ENCODE peak calls at places on chromosomes 1 and 21, in seven cellular contexts. T is IMR-90; Y is CD4-positive, alpha-beta memory T cell; U is cardiac muscle cell; R is esophagus muscularis mucosa; L is tibial nerve; E is stomach. J is an unnamed sample.

GRCh38 chr1:51615780-51616291 is 1.1 kb upstream of the OSBPL9 start:
- DNase-seq in U (no peak), L (no peak), Y (no peak), T (no peak), R (no peak), E (no peak), J (no peak)

GRCh38 chr1:54053745-54054437 is 483 bp downstream of the TCEANC2 start:
- DNase-seq in T (peak), R (no peak), Y (peak), E (no peak), U (peak), L (no peak), J (no peak)

GRCh38 chr1:12204140-12204539 is 25.7 kb upstream of the VPS13D start:
- DNase-seq in L (no peak), R (no peak), U (no peak), E (no peak), Y (peak), T (no peak), J (no peak)

GRCh38 chr21:33815153-33815707 is 100.4 kb downstream of the ATP5PO start:
- DNase-seq in L (no peak), E (no peak), T (no peak), R (no peak), Y (no peak), U (no peak), J (no peak)

GRCh38 chr1:32981003-32981909 is 16.6 kb upstream of the RNF19B start:
- DNase-seq in E (peak), U (peak), Y (peak), T (peak), R (no peak), L (no peak), J (no peak)

GRCh38 chr1:73401666-73402065 is 796.3 kb downstream of the LRRIQ3 start:
- DNase-seq in L (no peak), R (no peak), E (no peak), Y (no peak), U (no peak), T (peak), J (peak)

GRCh38 chr1:100860397-100860991 is 34.1 kb downstream of the EXTL2 start:
- DNase-seq in E (no peak), T (peak), R (no peak), L (no peak), U (peak), Y (no peak), J (no peak)

GRCh38 chr1:98323396-98323795 is 338.1 kb upstream of the SNX7 start:
- DNase-seq in U (peak), T (peak), E (no peak), Y (no peak), R (no peak), L (no peak), J (no peak)

GRCh38 chr1:9700340-9700739 is 48.8 kb downstream of the PIK3CD start:
- DNase-seq in Y (no peak), U (peak), T (peak), R (no peak), L (no peak), E (no peak), J (no peak)

GRCh38 chr1:193221641-193222040 is 35.2 kb upstream of the B3GALT2 start:
- DNase-seq in R (no peak), U (peak), Y (no peak), T (no peak), E (no peak), L (no peak), J (no peak)

GRCh38 chr1:2247760-2248126 is 19.6 kb downstream of the SKI start:
- DNase-seq in L (no peak), E (no peak), T (no peak), R (no peak), Y (no peak), U (no peak), J (no peak)
- H3K4me3 ChIP-seq in L (no peak), E (no peak), T (no peak), R (peak), Y (no peak), U (no peak), J (no peak)

DNA sequence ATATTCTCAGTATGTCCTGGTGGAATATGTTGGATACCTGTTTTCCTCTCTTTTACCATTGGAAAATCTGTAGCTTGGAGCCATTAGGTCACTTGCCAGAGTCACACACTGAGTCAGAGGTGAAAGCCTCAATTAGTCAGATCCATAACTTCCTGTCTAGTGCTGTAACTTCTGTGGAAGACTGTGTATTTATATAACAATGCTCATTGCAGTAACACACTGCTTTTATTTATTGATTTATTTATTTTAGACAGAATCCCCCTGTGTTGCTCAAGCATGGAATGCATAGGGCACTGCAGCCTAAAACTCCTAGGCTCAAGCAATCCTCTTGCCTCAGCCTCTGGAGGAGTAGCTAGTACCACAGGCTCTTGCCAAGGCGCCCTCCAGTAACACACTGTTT is 1.3 kb upstream of the DOCK7 start:
- DNase-seq in T (peak), R (no peak), Y (no peak), L (no peak), E (no peak), U (peak), J (no peak)
- H3K27ac ChIP-seq in T (peak), R (peak), Y (no peak), L (peak), E (peak), U (peak), J (no peak)

GRCh38 chr1:111738133-111738435 is 1.1 kb downstream of the INKA2 start:
- DNase-seq in Y (no peak), L (no peak), R (no peak), U (no peak), T (no peak), E (no peak), J (no peak)

GRCh38 chr1:111735858-111736544 is 3.2 kb downstream of the INKA2 start:
- DNase-seq in U (no peak), T (peak), R (no peak), E (no peak), Y (no peak), L (no peak), J (no peak)

GRCh38 chr1:111737216-111738132 is 1.7 kb downstream of the INKA2 start:
- DNase-seq in L (no peak), T (no peak), E (no peak), U (no peak), R (no peak), Y (no peak), J (no peak)

GRCh38 chr1:111735321-111735720 is 3.9 kb downstream of the INKA2 start:
- DNase-seq in R (no peak), U (peak), L (no peak), E (no peak), Y (no peak), T (peak), J (no peak)

GRCh38 chr1:111736548-111737215 is 2.5 kb downstream of the INKA2 start:
- DNase-seq in E (no peak), Y (no peak), T (peak), U (peak), R (no peak), L (no peak), J (no peak)
- H3K4me3 ChIP-seq in E (no peak), Y (no peak), T (no peak), U (no peak), R (no peak), L (no peak), J (no peak)

GRCh38 chr1:11109361-11109760 is 9.7 kb upstream of the EXOSC10 start:
- DNase-seq in L (no peak), R (no peak), T (no peak), U (no peak), Y (no peak), E (no peak), J (no peak)

GRCh38 chr1:11105586-11105985 is 5.9 kb upstream of the EXOSC10 start:
- DNase-seq in U (no peak), R (no peak), L (no peak), T (no peak), E (no peak), Y (no peak), J (no peak)

GRCh38 chr1:11107541-11107940 is 7.9 kb upstream of the EXOSC10 start:
- DNase-seq in R (no peak), L (no peak), T (no peak), Y (no peak), U (no peak), E (no peak), J (no peak)
- H3K27ac ChIP-seq in R (no peak), L (no peak), T (no peak), Y (no peak), U (no peak), E (no peak), J (no peak)

GRCh38 chr1:75134939-75135828 is 996 bp downstream of the LHX8 start:
- DNase-seq in U (peak), E (no peak), R (no peak), Y (no peak), T (peak), L (no peak), J (no peak)
- H3K4me3 ChIP-seq in U (peak), E (peak), R (peak), Y (no peak), T (peak), L (peak), J (peak)

GRCh38 chr1:23480187-23481025 is 3.6 kb downstream of the ASAP3 start:
- DNase-seq in E (no peak), L (no peak), R (no peak), Y (no peak), T (no peak), U (no peak), J (no peak)
- H3K27ac ChIP-seq in E (peak), L (no peak), R (peak), Y (no peak), T (no peak), U (peak), J (no peak)

DNA sequence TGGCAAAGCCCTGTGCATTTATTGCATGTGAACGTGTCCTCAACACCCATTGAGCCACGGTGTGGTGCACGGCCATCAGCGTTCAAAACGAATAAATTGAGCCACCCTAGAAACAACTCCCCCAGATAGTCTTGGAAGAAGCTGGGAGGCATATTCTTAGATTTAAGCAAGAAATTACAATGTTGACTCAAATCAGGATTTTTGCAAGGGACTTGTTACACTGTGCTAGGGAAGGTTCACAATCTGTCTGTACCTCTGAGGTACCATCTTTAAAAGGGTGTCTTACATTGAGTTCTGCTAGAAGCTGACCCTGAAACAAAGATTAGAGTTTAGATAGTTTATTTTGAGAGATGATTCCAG is 16.2 kb downstream of the CD247 start:
- DNase-seq in T (no peak), U (no peak), R (no peak), Y (no peak), E (no peak), L (no peak), J (no peak)
- H3K4me3 ChIP-seq in T (no peak), U (no peak), R (no peak), Y (no peak), E (no peak), L (no peak), J (no peak)

DNA sequence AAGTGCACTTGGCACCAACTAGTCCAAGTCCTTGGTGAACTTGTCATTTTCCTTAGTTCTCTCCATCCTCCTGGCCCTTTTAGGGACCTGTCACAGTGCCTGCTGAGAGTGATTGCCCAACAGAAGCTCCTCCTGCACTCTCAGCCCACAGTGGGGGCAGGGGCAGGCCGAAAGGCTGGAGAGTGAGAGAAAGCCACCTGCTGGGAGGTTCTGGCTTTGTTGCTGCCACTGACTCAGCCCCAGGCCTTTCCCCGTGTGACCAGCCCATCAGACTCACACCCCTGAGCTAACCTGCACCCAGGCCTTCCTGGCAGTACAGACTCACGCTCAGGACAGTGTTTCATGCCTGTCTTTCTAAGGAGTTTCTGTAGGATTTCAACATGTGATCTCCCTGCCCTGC is 17.1 kb upstream of the PROK1 start:
- DNase-seq in E (peak), L (peak), R (no peak), U (peak), T (peak), Y (no peak), J (peak)
- H3K27ac ChIP-seq in E (no peak), L (no peak), R (no peak), U (no peak), T (no peak), Y (no peak), J (no peak)

GRCh38 chr1:227560814-227561213 is 2.5 kb upstream of the ZNF678 start:
- DNase-seq in Y (no peak), T (no peak), E (no peak), R (no peak), U (peak), L (no peak), J (no peak)
- H3K4me3 ChIP-seq in Y (no peak), T (no peak), E (peak), R (peak), U (no peak), L (peak), J (no peak)